ENCODE peak calls at places on chromosomes 5 and 9, in seven cellular contexts. One of them, this sample, is unnamed.

GRCh38 chr9:34611251-34611810 is 566 bp downstream of the RPP25L start:
- DNase-seq in BE2C: no peak
- DNase-seq in GF-D8: no peak
- DNase-seq in stromal cell of bone marrow: no peak
- DNase-seq in stimulated activated CD4-positive, alpha-beta T cell treated with anti-CD3 and anti-CD28 coated beads, Interleukin-2, amount 100 ng/mL, for 48 hours: no peak
- DNase-seq in omental fat pad: no peak
- DNase-seq in activated naive CD8-positive, alpha-beta T cell treated with anti-CD3 and anti-CD28 coated beads, Interleukin-2, amount 10 ng/mL, durations not matched to agents 7 days and 5 days: no peak
- DNase-seq in this sample: no peak

GRCh38 chr5:23105021-23105420 is 251.9 kb upstream of the CDH12 start:
- DNase-seq in BE2C: no peak
- DNase-seq in GF-D8: no peak
- DNase-seq in stromal cell of bone marrow: no peak
- DNase-seq in stimulated activated CD4-positive, alpha-beta T cell treated with anti-CD3 and anti-CD28 coated beads, Interleukin-2, amount 100 ng/mL, for 48 hours: no peak
- DNase-seq in omental fat pad: no peak
- DNase-seq in activated naive CD8-positive, alpha-beta T cell treated with anti-CD3 and anti-CD28 coated beads, Interleukin-2, amount 10 ng/mL, durations not matched to agents 7 days and 5 days: no peak
- DNase-seq in this sample: no peak

GRCh38 chr9:130681769-130682489 is 11.7 kb upstream of the EXOSC2 start:
- DNase-seq in BE2C: peak
- DNase-seq in GF-D8: no peak
- DNase-seq in stromal cell of bone marrow: no peak
- DNase-seq in stimulated activated CD4-positive, alpha-beta T cell treated with anti-CD3 and anti-CD28 coated beads, Interleukin-2, amount 100 ng/mL, for 48 hours: no peak
- DNase-seq in omental fat pad: no peak
- DNase-seq in activated naive CD8-positive, alpha-beta T cell treated with anti-CD3 and anti-CD28 coated beads, Interleukin-2, amount 10 ng/mL, durations not matched to agents 7 days and 5 days: peak
- DNase-seq in this sample: no peak

GRCh38 chr5:129361441-129362025 is 98.6 kb upstream of the ADAMTS19 start:
- DNase-seq in BE2C: no peak
- DNase-seq in GF-D8: no peak
- DNase-seq in stromal cell of bone marrow: no peak
- DNase-seq in stimulated activated CD4-positive, alpha-beta T cell treated with anti-CD3 and anti-CD28 coated beads, Interleukin-2, amount 100 ng/mL, for 48 hours: no peak
- DNase-seq in omental fat pad: no peak
- DNase-seq in activated naive CD8-positive, alpha-beta T cell treated with anti-CD3 and anti-CD28 coated beads, Interleukin-2, amount 10 ng/mL, durations not matched to agents 7 days and 5 days: no peak
- DNase-seq in this sample: peak

GRCh38 chr5:134569758-134570364 is 44.4 kb downstream of the JADE2 start:
- DNase-seq in BE2C: no peak
- DNase-seq in GF-D8: no peak
- DNase-seq in stromal cell of bone marrow: no peak
- DNase-seq in stimulated activated CD4-positive, alpha-beta T cell treated with anti-CD3 and anti-CD28 coated beads, Interleukin-2, amount 100 ng/mL, for 48 hours: no peak
- DNase-seq in omental fat pad: no peak
- DNase-seq in activated naive CD8-positive, alpha-beta T cell treated with anti-CD3 and anti-CD28 coated beads, Interleukin-2, amount 10 ng/mL, durations not matched to agents 7 days and 5 days: no peak
- DNase-seq in this sample: no peak

GRCh38 chr9:89590415-89590814 is 14.4 kb upstream of the GADD45G start:
- DNase-seq in BE2C: no peak
- DNase-seq in GF-D8: no peak
- DNase-seq in stromal cell of bone marrow: no peak
- DNase-seq in stimulated activated CD4-positive, alpha-beta T cell treated with anti-CD3 and anti-CD28 coated beads, Interleukin-2, amount 100 ng/mL, for 48 hours: no peak
- DNase-seq in omental fat pad: no peak
- DNase-seq in activated naive CD8-positive, alpha-beta T cell treated with anti-CD3 and anti-CD28 coated beads, Interleukin-2, amount 10 ng/mL, durations not matched to agents 7 days and 5 days: no peak
- DNase-seq in this sample: no peak

GRCh38 chr5:119290161-119290569 is 65.7 kb upstream of the TNFAIP8 start:
- DNase-seq in BE2C: no peak
- DNase-seq in GF-D8: peak
- DNase-seq in stromal cell of bone marrow: no peak
- DNase-seq in stimulated activated CD4-positive, alpha-beta T cell treated with anti-CD3 and anti-CD28 coated beads, Interleukin-2, amount 100 ng/mL, for 48 hours: no peak
- DNase-seq in omental fat pad: no peak
- DNase-seq in activated naive CD8-positive, alpha-beta T cell treated with anti-CD3 and anti-CD28 coated beads, Interleukin-2, amount 10 ng/mL, durations not matched to agents 7 days and 5 days: no peak
- DNase-seq in this sample: no peak

GRCh38 chr9:108956627-108957026 is 22.4 kb downstream of the ABITRAM start:
- DNase-seq in BE2C: no peak
- DNase-seq in GF-D8: no peak
- DNase-seq in stromal cell of bone marrow: no peak
- DNase-seq in stimulated activated CD4-positive, alpha-beta T cell treated with anti-CD3 and anti-CD28 coated beads, Interleukin-2, amount 100 ng/mL, for 48 hours: no peak
- DNase-seq in omental fat pad: no peak
- DNase-seq in activated naive CD8-positive, alpha-beta T cell treated with anti-CD3 and anti-CD28 coated beads, Interleukin-2, amount 10 ng/mL, durations not matched to agents 7 days and 5 days: no peak
- DNase-seq in this sample: peak

GRCh38 chr5:84292000-84292642 is 92.6 kb downstream of the EDIL3 start:
- DNase-seq in BE2C: no peak
- DNase-seq in GF-D8: no peak
- DNase-seq in stromal cell of bone marrow: no peak
- DNase-seq in stimulated activated CD4-positive, alpha-beta T cell treated with anti-CD3 and anti-CD28 coated beads, Interleukin-2, amount 100 ng/mL, for 48 hours: no peak
- DNase-seq in omental fat pad: no peak
- DNase-seq in activated naive CD8-positive, alpha-beta T cell treated with anti-CD3 and anti-CD28 coated beads, Interleukin-2, amount 10 ng/mL, durations not matched to agents 7 days and 5 days: no peak
- DNase-seq in this sample: no peak

GRCh38 chr5:61701877-61702602 is 370.0 kb downstream of the ZSWIM6 start:
- DNase-seq in BE2C: no peak
- DNase-seq in GF-D8: no peak
- DNase-seq in stromal cell of bone marrow: peak
- DNase-seq in stimulated activated CD4-positive, alpha-beta T cell treated with anti-CD3 and anti-CD28 coated beads, Interleukin-2, amount 100 ng/mL, for 48 hours: no peak
- DNase-seq in omental fat pad: no peak
- DNase-seq in activated naive CD8-positive, alpha-beta T cell treated with anti-CD3 and anti-CD28 coated beads, Interleukin-2, amount 10 ng/mL, durations not matched to agents 7 days and 5 days: no peak
- DNase-seq in this sample: no peak

GRCh38 chr9:120923620-120924328 is 2.8 kb downstream of the TRAF1 start:
- DNase-seq in BE2C: no peak
- DNase-seq in GF-D8: no peak
- DNase-seq in stromal cell of bone marrow: no peak
- DNase-seq in stimulated activated CD4-positive, alpha-beta T cell treated with anti-CD3 and anti-CD28 coated beads, Interleukin-2, amount 100 ng/mL, for 48 hours: no peak
- DNase-seq in omental fat pad: no peak
- DNase-seq in activated naive CD8-positive, alpha-beta T cell treated with anti-CD3 and anti-CD28 coated beads, Interleukin-2, amount 10 ng/mL, durations not matched to agents 7 days and 5 days: no peak
- DNase-seq in this sample: no peak

GRCh38 chr9:137300607-137301085 is 1.4 kb downstream of the NRARP start:
- DNase-seq in BE2C: peak
- DNase-seq in GF-D8: no peak
- DNase-seq in stromal cell of bone marrow: no peak
- DNase-seq in stimulated activated CD4-positive, alpha-beta T cell treated with anti-CD3 and anti-CD28 coated beads, Interleukin-2, amount 100 ng/mL, for 48 hours: no peak
- DNase-seq in omental fat pad: no peak
- DNase-seq in activated naive CD8-positive, alpha-beta T cell treated with anti-CD3 and anti-CD28 coated beads, Interleukin-2, amount 10 ng/mL, durations not matched to agents 7 days and 5 days: no peak
- DNase-seq in this sample: no peak

GRCh38 chr5:178201221-178201926 is 3.0 kb upstream of the HNRNPAB start:
- DNase-seq in BE2C: no peak
- DNase-seq in GF-D8: no peak
- DNase-seq in stromal cell of bone marrow: no peak
- DNase-seq in stimulated activated CD4-positive, alpha-beta T cell treated with anti-CD3 and anti-CD28 coated beads, Interleukin-2, amount 100 ng/mL, for 48 hours: no peak
- DNase-seq in omental fat pad: peak
- DNase-seq in activated naive CD8-positive, alpha-beta T cell treated with anti-CD3 and anti-CD28 coated beads, Interleukin-2, amount 10 ng/mL, durations not matched to agents 7 days and 5 days: no peak
- DNase-seq in this sample: no peak

GRCh38 chr9:5817776-5818336 is 15.1 kb downstream of the ERMP1 start:
- DNase-seq in BE2C: no peak
- DNase-seq in GF-D8: peak
- DNase-seq in stromal cell of bone marrow: no peak
- DNase-seq in stimulated activated CD4-positive, alpha-beta T cell treated with anti-CD3 and anti-CD28 coated beads, Interleukin-2, amount 100 ng/mL, for 48 hours: no peak
- DNase-seq in omental fat pad: no peak
- DNase-seq in activated naive CD8-positive, alpha-beta T cell treated with anti-CD3 and anti-CD28 coated beads, Interleukin-2, amount 10 ng/mL, durations not matched to agents 7 days and 5 days: no peak
- DNase-seq in this sample: no peak